ENCODE peak calls at places on chromosomes 11 and 22, in four cellular contexts. N, S, D and G are unnamed samples.

GRCh38 chr11:80320765-80321164 is 879.9 kb upstream of the TENM4 start:
- DNase-seq in N (no peak), S (no peak), D (no peak), G (no peak)

GRCh38 chr11:2321311-2321683 is 19.5 kb downstream of the TSPAN32 start:
- DNase-seq in N (no peak), S (no peak), D (no peak), G (no peak)

GRCh38 chr11:36122715-36123114 is 166.5 kb downstream of the COMMD9 start:
- DNase-seq in N (no peak), S (no peak), D (no peak), G (no peak)

GRCh38 chr11:69215784-69216415 is 60.2 kb downstream of the SMIM38 start:
- DNase-seq in N (no peak), S (no peak), D (no peak), G (no peak)

GRCh38 chr11:100711984-100712383 is 24.9 kb downstream of the ARHGAP42 start:
- DNase-seq in N (no peak), S (no peak), D (no peak), G (no peak)

GRCh38 chr22:32142600-32142999 is 16.5 kb downstream of the C22orf42 start:
- DNase-seq in N (no peak), S (no peak), D (no peak), G (no peak)

GRCh38 chr22:20016734-20017621 is at the start of gene ARVCF:
- DNase-seq in N (peak; percentile 76), S (peak; percentile 95), D (peak; percentile 81), G (peak; percentile 49)

GRCh38 chr11:8720376-8720775 is 37.8 kb downstream of the RPL27A start:
- DNase-seq in N (no peak), S (no peak), D (no peak), G (no peak)

GRCh38 chr22:39502109-39502788 is at the start of gene MIEF1:
- DNase-seq in N (peak; percentile 73), S (peak; percentile 98), D (peak; percentile 96), G (peak; percentile 54)

GRCh38 chr11:18485905-18486528 is 30.4 kb downstream of the LDHAL6A start:
- DNase-seq in N (no peak), S (no peak), D (no peak), G (no peak)

GRCh38 chr22:24819941-24820461 is 14.0 kb downstream of the SGSM1 start:
- DNase-seq in N (no peak), S (peak; percentile 75), D (no peak), G (peak; percentile 6)

GRCh38 chr11:2325123-2325522 is 23.3 kb downstream of the TSPAN32 start:
- DNase-seq in N (no peak), S (no peak), D (no peak), G (no peak)

GRCh38 chr11:37109205-37109585 is 511.2 kb upstream of the RAG2 start:
- DNase-seq in N (no peak), S (no peak), D (no peak), G (no peak)

GRCh38 chr11:2688381-2689231 is 11.2 kb downstream of the KCNQ1OT1 start:
- DNase-seq in N (no peak), S (no peak), D (no peak), G (no peak)

GRCh38 chr11:123173040-123173855 is 21.8 kb downstream of the CLMP start:
- DNase-seq in N (no peak), S (peak; percentile 21), D (no peak), G (no peak)

GRCh38 chr22:39991164-39991860 is 3.4 kb upstream of the FAM83F start:
- DNase-seq in N (no peak), S (no peak), D (peak; percentile 40), G (no peak)

GRCh38 chr11:47179655-47179991 is 2.9 kb upstream of the ARFGAP2 start:
- DNase-seq in N (no peak), S (no peak), D (peak; percentile 52), G (no peak)

GRCh38 chr11:74320538-74320937 is 9.1 kb upstream of the P4HA3 start:
- DNase-seq in N (no peak), S (no peak), D (no peak), G (no peak)